ENCODE peak calls at places on chromosome 16, in four cellular contexts. P is psoas muscle, A is GM23338, O is gastrocnemius medialis. Q is an unnamed sample. For H3K27me3, the result is how much of the 10 kb centered on the place peaks cover.

GRCh38 chr16:68778551-68779231 is 41.6 kb downstream of the CDH1 start:
- DNase-seq in A (peak), P (no peak), O (no peak), Q (no peak)

GRCh38 chr16:86075488-86075785 is 176.5 kb downstream of the IRF8 start:
- DNase-seq in A (no peak), O (no peak), P (no peak), Q (no peak)

GRCh38 chr16:47581114-47581513 is 120.0 kb downstream of the PHKB start:
- DNase-seq in O (no peak), P (no peak), A (peak), Q (no peak)

GRCh38 chr16:47886631-47887415 is 269.0 kb downstream of the ABCC12 start:
- DNase-seq in P (no peak), O (no peak), A (no peak), Q (no peak)

GRCh38 chr16:68062910-68063393 is 22.2 kb upstream of the NFATC3 start:
- DNase-seq in A (no peak), P (no peak), O (no peak), Q (no peak)

GRCh38 chr16:79430129-79430789 is 170.3 kb downstream of the MAF start:
- DNase-seq in P (no peak), O (no peak), A (no peak), Q (peak)

GRCh38 chr16:19071811-19072777 is 4.7 kb downstream of the COQ7 start:
- DNase-seq in O (no peak), A (peak), P (peak), Q (peak)

GRCh38 chr16:1964046-1964505 is 550 bp downstream of the RPS2 start:
- DNase-seq in A (no peak), O (no peak), P (no peak), Q (no peak)

GRCh38 chr16:50459681-50460080 is 88.5 kb upstream of the NKD1 start:
- DNase-seq in P (no peak), O (no peak), A (no peak), Q (no peak)

GRCh38 chr16:86806838-86807351 is 228.5 kb downstream of the FOXL1 start:
- DNase-seq in P (no peak), O (no peak), A (peak), Q (no peak)

GRCh38 chr16:87713469-87714229 is 52.1 kb downstream of the KLHDC4 start:
- DNase-seq in O (no peak), P (no peak), A (no peak), Q (no peak)

GRCh38 chr16:4465977-4466779 is 8.2 kb downstream of the NMRAL1 start:
- DNase-seq in A (no peak), P (no peak), O (no peak), Q (no peak)

GRCh38 chr16:2842340-2843000 is 12.4 kb downstream of the ZG16B start:
- DNase-seq in O (no peak), A (peak), P (peak), Q (peak)

GRCh38 chr16:54746596-54746995 is 184.1 kb upstream of the IRX5 start:
- DNase-seq in P (no peak), O (no peak), A (peak), Q (no peak)

DNA sequence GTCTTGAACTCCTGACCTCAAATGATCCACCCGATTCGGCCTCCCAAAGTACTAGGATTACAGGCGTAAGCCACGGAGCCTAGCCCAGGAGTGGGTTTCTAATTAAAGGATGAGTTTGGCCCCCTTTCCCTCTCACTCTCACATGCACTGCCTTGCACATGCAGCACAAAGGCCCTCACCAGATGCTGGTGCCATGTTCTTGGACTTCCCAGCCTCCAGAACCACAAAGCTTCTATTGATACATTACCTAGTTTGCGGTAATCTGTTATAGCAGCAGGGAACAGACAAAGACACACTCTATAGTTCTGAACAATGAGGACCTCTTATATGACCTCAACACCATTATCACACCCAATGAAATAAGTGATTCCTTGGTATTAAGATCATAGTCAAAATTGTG is 17.9 kb upstream of the ITGAD start:
- DNase-seq in A (no peak), O (no peak), P (peak), Q (no peak)
- H3K27me3 ChIP-seq in A (under half), O (under half), P (under half), Q (under half)

GRCh38 chr16:66524601-66525164 is 25.2 kb downstream of the TK2 start:
- DNase-seq in A (no peak), O (no peak), P (no peak), Q (no peak)
- H3K4me3 ChIP-seq in A (no peak), O (no peak), P (no peak), Q (no peak)

GRCh38 chr16:11833951-11834695 is 17.2 kb downstream of the RSL1D1 start:
- DNase-seq in A (no peak), O (peak), P (peak), Q (no peak)
- H3K27ac ChIP-seq in A (no peak), O (peak), P (peak), Q (no peak)

GRCh38 chr16:83045790-83046189 is 419.0 kb downstream of the CDH13 start:
- DNase-seq in O (no peak), A (no peak), P (no peak), Q (no peak)

GRCh38 chr16:83046664-83047063 is 419.9 kb downstream of the CDH13 start:
- DNase-seq in O (no peak), P (no peak), A (no peak), Q (no peak)

GRCh38 chr16:83054302-83054701 is 427.5 kb downstream of the CDH13 start:
- DNase-seq in O (no peak), P (no peak), A (no peak), Q (no peak)

GRCh38 chr16:83051451-83051850 is 424.7 kb downstream of the CDH13 start:
- DNase-seq in A (no peak), O (no peak), P (no peak), Q (no peak)
- H3K27me3 ChIP-seq in A (under half), O (under half), P (under half), Q (under half)

GRCh38 chr16:31531096-31531495 is 3.4 kb downstream of the AHSP start:
- DNase-seq in P (no peak), A (no peak), O (no peak), Q (no peak)

GRCh38 chr16:31527617-31528287 is at the start of gene AHSP:
- DNase-seq in O (no peak), A (peak), P (no peak), Q (no peak)

GRCh38 chr16:31528726-31529397 is 1.2 kb downstream of the AHSP start:
- DNase-seq in P (no peak), A (peak), O (no peak), Q (no peak)

GRCh38 chr16:31530405-31530804 is 2.7 kb downstream of the AHSP start:
- DNase-seq in P (no peak), A (no peak), O (no peak), Q (no peak)

GRCh38 chr16:31529398-31530312 is 2.0 kb downstream of the AHSP start:
- DNase-seq in O (no peak), A (peak), P (no peak), Q (no peak)
- H3K4me3 ChIP-seq in O (peak), A (peak), P (peak), Q (no peak)

GRCh38 chr16:21994856-21995465 is 6.0 kb downstream of the PDZD9 start:
- DNase-seq in P (no peak), O (no peak), A (peak), Q (no peak)
- H3K27ac ChIP-seq in P (no peak), O (no peak), A (no peak), Q (no peak)

DNA sequence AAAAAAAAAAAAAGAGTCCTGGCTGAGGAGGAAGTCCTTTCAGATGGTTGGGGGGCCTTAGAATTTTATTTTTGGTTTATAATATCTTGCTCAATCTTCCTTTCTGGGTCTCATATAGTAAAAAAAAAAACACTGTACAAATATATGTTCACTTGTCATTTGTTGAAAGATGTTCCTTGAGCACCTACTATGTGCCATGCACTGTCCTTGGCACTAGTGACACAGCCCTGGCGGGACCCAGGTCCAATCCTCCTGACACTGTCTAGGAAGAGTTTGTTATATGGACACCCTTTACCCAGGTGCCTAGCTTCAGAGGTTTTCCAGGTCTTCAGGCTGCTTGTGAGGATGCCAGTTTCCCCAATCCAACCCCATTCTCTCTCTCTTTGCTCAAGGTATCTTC is 2.0 kb downstream of the CHST4 start:
- DNase-seq in O (no peak), P (no peak), A (no peak), Q (no peak)
- H3K27me3 ChIP-seq in O (under half), P (under half), A (under half), Q (under half)

DNA sequence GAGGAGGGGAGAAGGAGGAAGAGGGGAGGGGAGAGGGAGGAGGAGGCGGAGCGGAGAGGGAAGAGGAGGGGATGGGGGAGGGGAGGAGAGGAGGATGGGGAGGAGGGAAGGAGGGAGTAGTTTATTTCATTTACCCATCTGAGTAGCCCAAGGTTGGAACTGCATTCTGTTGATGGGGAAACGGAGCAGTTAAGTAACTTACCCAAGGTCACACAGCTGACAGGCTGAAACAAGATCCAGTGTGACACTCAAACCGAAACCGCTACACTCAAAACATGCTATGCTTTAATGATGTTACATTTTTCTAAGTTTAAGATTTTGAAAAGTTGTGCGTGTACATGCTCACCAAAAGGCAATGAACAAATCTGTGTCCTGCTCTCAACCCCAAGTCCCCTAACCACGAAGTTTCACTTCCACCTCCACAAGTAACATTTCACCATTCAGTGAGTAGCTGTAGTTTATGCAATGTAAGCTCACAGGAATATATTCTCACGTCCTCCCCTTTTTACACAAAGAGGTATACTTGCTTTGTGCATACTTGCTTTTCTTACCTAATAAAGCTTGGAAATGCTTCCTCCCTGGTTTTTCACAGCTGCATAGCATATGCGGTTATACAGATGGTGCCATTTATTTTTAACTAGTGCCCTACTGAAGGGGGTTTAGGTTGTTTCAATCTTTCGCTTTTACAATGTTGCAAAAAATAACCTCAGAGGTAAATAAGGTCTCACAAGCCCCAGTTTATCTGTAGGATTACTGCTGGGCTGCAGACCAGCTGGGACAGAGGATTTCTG is 275.3 kb downstream of the PARN start:
- DNase-seq in A (no peak), P (no peak), O (peak), Q (no peak)
- H3K4me3 ChIP-seq in A (no peak), P (peak), O (peak), Q (no peak)

GRCh38 chr16:57066625-57067024 is 25.8 kb upstream of the CPNE2 start:
- DNase-seq in P (no peak), O (no peak), A (no peak), Q (no peak)
- H3K27ac ChIP-seq in P (no peak), O (no peak), A (no peak), Q (no peak)